ENCODE peak calls at places on chromosomes 11 and 22, in six cellular contexts. V is HepG2, F is GM12891, C is GM12878, Q is K562, D is H1. R is an unnamed sample.

GRCh38 chr11:123035831-123036230 is 26.1 kb downstream of the HSPA8 start:
- DNase-seq in V (no peak), F (no peak), C (no peak), Q (no peak), D (no peak), R (no peak)

GRCh38 chr22:42688241-42688913 is 32.3 kb downstream of the A4GALT start:
- DNase-seq in V (peak), F (no peak), C (no peak), Q (peak), D (no peak), R (no peak)

GRCh38 chr22:42797021-42797420 is 60.1 kb downstream of the ARFGAP3 start:
- DNase-seq in V (no peak), F (no peak), C (no peak), Q (no peak), D (no peak), R (no peak)

GRCh38 chr11:13316528-13316961 is 39.0 kb downstream of the BMAL1 start:
- DNase-seq in V (no peak), F (no peak), C (no peak), Q (no peak), D (no peak), R (no peak)

GRCh38 chr11:71305041-71305440 is 52.7 kb upstream of the SHANK2 start:
- DNase-seq in V (no peak), F (no peak), C (no peak), Q (no peak), D (no peak), R (no peak)

GRCh38 chr11:73478737-73479347 is 102.6 kb downstream of the RELT start:
- DNase-seq in V (peak), F (no peak), C (no peak), Q (peak), D (no peak), R (no peak)

GRCh38 chr22:23072035-23072910 is 2.0 kb downstream of the GNAZ start:
- DNase-seq in V (no peak), F (no peak), C (no peak), Q (no peak), D (no peak), R (no peak)

GRCh38 chr11:75893202-75893601 is 78.2 kb downstream of the UVRAG start:
- DNase-seq in V (no peak), F (no peak), C (no peak), Q (no peak), D (no peak), R (no peak)

GRCh38 chr22:17802822-17803221 is 28.6 kb upstream of the BID start:
- DNase-seq in V (no peak), F (no peak), C (no peak), Q (no peak), D (no peak), R (no peak)

GRCh38 chr11:123556633-123557032 is 97.8 kb downstream of the SCN3B start:
- DNase-seq in V (no peak), F (no peak), C (no peak), Q (no peak), D (no peak), R (no peak)

GRCh38 chr11:77037057-77037456 is 2.9 kb downstream of the B3GNT6 start:
- DNase-seq in V (no peak), F (no peak), C (no peak), Q (no peak), D (no peak), R (no peak)

GRCh38 chr22:35552186-35552842 is 11.7 kb downstream of the RASD2 start:
- DNase-seq in V (peak), F (peak), C (no peak), Q (peak), D (no peak), R (peak)

GRCh38 chr11:70246196-70246595 is 24.3 kb upstream of the PPFIA1 start:
- DNase-seq in V (no peak), F (no peak), C (no peak), Q (no peak), D (no peak), R (no peak)

GRCh38 chr11:62905286-62905685 is 15.9 kb downstream of the CHRM1 start:
- DNase-seq in V (no peak), F (no peak), C (no peak), Q (no peak), D (no peak), R (no peak)

GRCh38 chr11:75626692-75627536 is 41.9 kb downstream of the MAP6 start:
- DNase-seq in V (no peak), F (no peak), C (no peak), Q (no peak), D (no peak), R (no peak)

GRCh38 chr11:119375629-119376196 is 5.8 kb downstream of the USP2 start:
- DNase-seq in V (peak), F (no peak), C (no peak), Q (peak), D (no peak), R (no peak)

GRCh38 chr11:119918356-119918755 is 189.4 kb upstream of the NECTIN1 start:
- DNase-seq in V (no peak), F (no peak), C (no peak), Q (no peak), D (no peak), R (no peak)

GRCh38 chr11:32430586-32431357 is 4.6 kb downstream of the WT1 start:
- DNase-seq in V (no peak), F (no peak), C (no peak), Q (no peak), D (no peak), R (no peak)

GRCh38 chr22:31313366-31314147 is 21.3 kb upstream of the PIK3IP1 start:
- DNase-seq in V (peak), F (no peak), C (no peak), Q (peak), D (peak), R (no peak)

GRCh38 chr11:17076517-17077239 is 789 bp downstream of the RPS13 start:
- DNase-seq in V (no peak), F (no peak), C (no peak), Q (no peak), D (no peak), R (no peak)

GRCh38 chr11:130400793-130401483 is 27.5 kb downstream of the ADAMTS8 start:
- DNase-seq in V (no peak), F (no peak), C (no peak), Q (no peak), D (no peak), R (no peak)

GRCh38 chr22:29039148-29039547 is 22.5 kb downstream of the C22orf31 start:
- DNase-seq in V (no peak), F (no peak), C (no peak), Q (no peak), D (no peak), R (no peak)

GRCh38 chr11:30889116-30889765 is 303.1 kb upstream of the MPPED2 start:
- DNase-seq in V (no peak), F (no peak), C (no peak), Q (no peak), D (no peak), R (no peak)

GRCh38 chr11:1830500-1831223 is 4.1 kb upstream of the SYT8 start:
- DNase-seq in V (peak), F (no peak), C (no peak), Q (no peak), D (no peak), R (peak)
- TF ChIP-seq POLR2A in V (no peak), F (no peak), C (no peak), Q (no peak), D (no peak), R (no peak)

DNA sequence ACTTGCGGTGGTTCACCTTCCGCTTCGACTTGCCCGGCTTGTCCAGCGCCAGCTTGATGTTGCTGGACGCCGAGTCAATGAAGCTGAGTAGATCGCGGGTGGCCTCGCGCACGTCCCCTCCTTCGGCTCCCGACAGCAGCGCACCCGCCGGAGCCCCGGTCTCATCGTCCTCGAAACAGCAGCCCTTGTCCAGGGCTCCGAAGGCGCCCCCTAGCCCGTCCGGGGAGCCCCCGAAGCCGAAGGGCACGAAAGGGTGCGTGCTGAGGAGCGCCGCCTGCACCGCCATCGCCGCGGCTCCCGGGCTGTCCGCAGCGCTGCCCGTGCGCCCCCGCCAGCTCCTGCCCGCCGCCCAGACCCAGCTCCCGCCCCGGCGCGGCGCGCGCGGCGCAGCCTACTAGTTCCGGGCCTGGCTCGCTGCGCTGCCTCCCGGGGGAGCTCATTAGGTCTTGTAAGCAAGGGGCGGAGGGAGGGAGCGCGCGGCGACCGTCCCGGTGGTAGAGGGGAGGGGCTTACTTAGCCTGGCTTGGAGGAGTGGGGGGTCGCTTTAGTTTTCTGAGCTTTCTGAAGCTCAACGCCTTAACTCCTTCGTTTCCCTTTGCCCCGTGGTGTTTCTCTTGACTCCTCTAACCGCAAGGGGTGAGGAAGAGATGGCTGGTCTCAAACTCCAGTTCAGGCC is at the start of gene FAM181B:
- DNase-seq in V (no peak), F (peak), C (no peak), Q (peak), D (peak), R (peak)
- TF ChIP-seq TAF1 in V (no peak), F (no peak), C (no peak), Q (no peak), D (no peak), R (no peak)

DNA sequence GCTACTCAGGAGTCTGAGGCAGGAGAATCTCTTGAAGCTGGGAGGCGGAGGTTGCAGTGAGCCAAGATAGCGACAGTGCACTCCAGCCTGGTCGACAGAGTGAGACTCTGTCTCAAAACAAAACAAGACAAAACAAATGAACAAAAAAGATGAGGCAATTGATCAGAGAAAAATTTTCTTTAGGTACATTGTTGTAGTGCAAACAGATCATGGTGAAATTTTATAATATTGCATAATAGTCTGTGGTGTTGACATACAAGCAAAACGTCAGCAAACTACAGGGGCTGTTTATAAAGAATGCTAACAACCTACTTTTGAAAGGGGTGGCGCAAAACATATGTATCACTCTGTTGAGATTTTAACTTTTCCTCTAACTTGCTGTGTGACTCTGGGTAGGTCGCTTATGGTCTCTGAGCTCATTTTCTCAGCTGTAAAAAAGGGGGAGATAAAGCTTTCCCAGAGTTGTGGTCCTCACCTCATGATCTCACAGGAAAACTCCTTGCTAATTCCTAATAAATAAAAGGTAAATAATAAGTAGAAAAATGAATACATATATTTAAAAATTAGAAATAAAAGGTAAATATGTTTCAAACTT is 64.8 kb upstream of the NUP160 start:
- DNase-seq in V (no peak), F (no peak), C (no peak), Q (no peak), D (no peak), R (no peak)
- TF ChIP-seq POLR2A in V (no peak), F (no peak), C (no peak), Q (no peak), D (no peak), R (no peak)

GRCh38 chr11:112308651-112309050 is 48.0 kb upstream of the PLET1 start:
- DNase-seq in V (no peak), F (no peak), C (no peak), Q (no peak), D (no peak), R (no peak)

GRCh38 chr11:112310867-112311266 is 50.2 kb upstream of the PLET1 start:
- DNase-seq in V (no peak), F (no peak), C (no peak), Q (no peak), D (no peak), R (no peak)

GRCh38 chr11:112307617-112308016 is 47.0 kb upstream of the PLET1 start:
- DNase-seq in V (no peak), F (no peak), C (no peak), Q (no peak), D (no peak), R (no peak)

GRCh38 chr11:112315057-112315720 is 54.5 kb upstream of the PLET1 start:
- DNase-seq in V (no peak), F (no peak), C (no peak), Q (no peak), D (no peak), R (no peak)

GRCh38 chr11:112310414-112310813 is 49.8 kb upstream of the PLET1 start:
- DNase-seq in V (no peak), F (no peak), C (no peak), Q (no peak), D (no peak), R (no peak)
- TF ChIP-seq TAF1 in V (no peak), F (no peak), C (no peak), Q (no peak), D (no peak), R (no peak)

R was measured in GM12892.